ENCODE peak calls at places on chromosomes 16 and 17, in nine cellular contexts. H is mammary epithelial cell; M is GM06990; W is upper lobe of right lung; X is prostate gland; V is CD8-positive, alpha-beta T cell; U is psoas muscle; Q is ovary; G is endodermal cell. D is an unnamed sample.
A peak's percentile ranks its signal among the peaks of the same experiment; 100 is the strongest.

GRCh38 chr16:17784073-17784472 is 313.3 kb upstream of the XYLT1 start:
- DNase-seq in H (peak; percentile 34), M (no peak), W (no peak), X (no peak), V (no peak), U (no peak), Q (no peak), G (peak; percentile 70), D (no peak)

GRCh38 chr17:13462161-13462560 is 139.6 kb downstream of the HS3ST3A1 start:
- DNase-seq in H (no peak), M (no peak), W (no peak), X (no peak), V (no peak), U (no peak), Q (no peak), G (no peak), D (no peak)

GRCh38 chr16:57591086-57591869 is 37.2 kb upstream of the ADGRG1 start:
- DNase-seq in H (peak; percentile 90), M (no peak), W (peak; percentile 83), X (peak; percentile 59), V (peak; percentile 51), U (peak; percentile 71), Q (no peak), G (peak; percentile 96), D (peak; percentile 78)

GRCh38 chr16:85363881-85364280 is 249.2 kb upstream of the GSE1 start:
- DNase-seq in H (no peak), M (no peak), W (no peak), X (no peak), V (no peak), U (no peak), Q (no peak), G (no peak), D (no peak)

GRCh38 chr17:50904522-50905459 is 38.6 kb upstream of the TOB1 start:
- DNase-seq in H (no peak), M (no peak), W (peak; percentile 71), X (peak; percentile 91), V (no peak), U (peak; percentile 68), Q (peak; percentile 62), G (peak; percentile 79), D (peak; percentile 88)

GRCh38 chr17:68197997-68198930 is 49.6 kb upstream of the AMZ2 start:
- DNase-seq in H (no peak), M (no peak), W (peak; percentile 64), X (no peak), V (no peak), U (no peak), Q (no peak), G (peak; percentile 86), D (peak; percentile 31)

GRCh38 chr16:47229053-47229640 is 85.4 kb upstream of the NETO2 start:
- DNase-seq in H (no peak), M (no peak), W (no peak), X (no peak), V (no peak), U (no peak), Q (no peak), G (no peak), D (no peak)

GRCh38 chr17:62562656-62563055 is 64.8 kb upstream of the MRC2 start:
- DNase-seq in H (peak; percentile 54), M (no peak), W (no peak), X (no peak), V (no peak), U (no peak), Q (no peak), G (no peak), D (no peak)

DNA sequence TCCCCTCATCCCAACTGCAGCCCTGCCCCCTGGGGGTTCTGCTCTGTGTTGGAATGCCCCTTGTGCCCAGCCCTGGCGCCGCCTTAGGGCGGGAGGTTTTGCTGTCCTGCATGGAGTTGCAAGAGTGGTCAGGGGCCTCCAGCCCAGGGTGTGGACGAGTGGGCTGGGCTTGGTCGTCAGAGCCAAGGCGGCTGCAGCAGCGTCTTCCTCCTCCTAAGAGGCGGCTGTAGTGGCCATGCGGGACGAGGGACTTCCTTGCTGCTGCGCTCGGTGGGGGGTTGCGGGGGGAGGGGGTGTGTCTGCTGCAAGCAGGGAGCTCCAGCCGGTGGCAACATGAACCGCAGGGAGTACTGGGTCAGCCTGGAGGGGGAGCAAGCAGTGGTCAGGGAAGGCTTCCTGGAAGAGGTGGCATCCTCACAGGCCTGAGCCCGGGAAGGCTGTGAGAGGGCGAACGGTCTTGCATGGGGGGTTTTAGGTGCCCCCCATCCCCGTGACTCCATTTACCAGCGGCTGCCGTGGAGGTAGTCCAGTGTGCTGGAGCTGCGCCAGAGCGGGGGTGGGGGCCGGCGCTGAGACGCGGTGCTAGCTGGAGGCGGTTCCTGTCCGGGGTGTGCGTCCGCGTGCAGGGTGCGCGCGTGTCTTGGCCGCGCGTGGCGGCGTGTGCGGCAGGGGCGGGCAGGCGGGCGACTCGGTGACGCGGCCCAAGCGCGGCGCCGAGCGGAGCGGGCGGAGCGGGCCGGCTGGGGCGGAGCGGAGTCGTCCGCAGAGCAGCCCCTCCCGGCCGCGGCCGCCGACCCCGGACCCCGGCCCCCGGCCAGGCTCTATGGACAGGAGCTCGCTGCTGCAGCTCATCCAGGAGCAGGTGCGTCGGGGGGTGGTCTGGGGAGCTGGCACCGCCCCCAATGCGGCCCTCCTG is at the start of gene RHBDL1:
- DNase-seq in H (no peak), M (no peak), W (no peak), X (no peak), V (no peak), U (no peak), Q (no peak), G (peak; percentile 89), D (peak; percentile 59)
- H3K4me3 ChIP-seq in H (no peak within 1 kb of the TSS), M (no peak within 1 kb of the TSS), W (peak within 1 kb of the TSS; percentile 28), X (peak within 1 kb of the TSS; percentile 18), V (no peak within 1 kb of the TSS), U (peak within 1 kb of the TSS; percentile 46), Q (peak within 1 kb of the TSS; percentile 18), G (no peak within 1 kb of the TSS), D (no peak within 1 kb of the TSS)

GRCh38 chr17:74780443-74781238 is 4.5 kb upstream of the NAT9 start:
- DNase-seq in H (no peak), M (no peak), W (no peak), X (no peak), V (no peak), U (no peak), Q (no peak), G (peak; percentile 85), D (no peak)

GRCh38 chr17:74782571-74782970 is 6.4 kb upstream of the NAT9 start:
- DNase-seq in H (no peak), M (no peak), W (no peak), X (no peak), V (no peak), U (no peak), Q (no peak), G (no peak), D (no peak)

GRCh38 chr17:74778960-74779359 is 2.8 kb upstream of the NAT9 start:
- DNase-seq in H (no peak), M (no peak), W (no peak), X (no peak), V (no peak), U (no peak), Q (no peak), G (no peak), D (no peak)

GRCh38 chr17:74777884-74778490 is 1.8 kb upstream of the NAT9 start:
- DNase-seq in H (no peak), M (no peak), W (no peak), X (no peak), V (no peak), U (no peak), Q (no peak), G (no peak), D (no peak)

GRCh38 chr17:74779948-74780400 is 3.8 kb upstream of the NAT9 start:
- DNase-seq in H (no peak), M (peak; percentile 82), W (peak; percentile 83), X (no peak), V (peak; percentile 60), U (peak; percentile 73), Q (no peak), G (no peak), D (no peak)
- TF ChIP-seq CTCF in H (no peak), M (no peak), W (no peak), X (no peak), V (no peak), U (no peak), Q (no peak), G (no peak), D (no peak)

GRCh38 chr17:7404737-7405412 is 978 bp upstream of the TMEM256 start:
- DNase-seq in H (no peak), M (no peak), W (peak; percentile 82), X (no peak), V (no peak), U (peak; percentile 84), Q (no peak), G (peak; percentile 90), D (peak; percentile 42)

GRCh38 chr17:7405882-7406825 is 1.5 kb upstream of the NLGN2 start:
- DNase-seq in H (no peak), M (no peak), W (no peak), X (no peak), V (no peak), U (no peak), Q (no peak), G (peak; percentile 77), D (no peak)

GRCh38 chr17:7407033-7407432 is 612 bp upstream of the NLGN2 start:
- DNase-seq in H (no peak), M (no peak), W (no peak), X (no peak), V (no peak), U (no peak), Q (no peak), G (no peak), D (no peak)

GRCh38 chr17:7403902-7404736 is at the start of gene TMEM256:
- DNase-seq in H (peak; percentile 99), M (peak; percentile 91), W (peak; percentile 98), X (peak; percentile 99), V (peak; percentile 94), U (peak; percentile 99), Q (peak; percentile 99), G (peak; percentile 100), D (peak; percentile 99)

DNA sequence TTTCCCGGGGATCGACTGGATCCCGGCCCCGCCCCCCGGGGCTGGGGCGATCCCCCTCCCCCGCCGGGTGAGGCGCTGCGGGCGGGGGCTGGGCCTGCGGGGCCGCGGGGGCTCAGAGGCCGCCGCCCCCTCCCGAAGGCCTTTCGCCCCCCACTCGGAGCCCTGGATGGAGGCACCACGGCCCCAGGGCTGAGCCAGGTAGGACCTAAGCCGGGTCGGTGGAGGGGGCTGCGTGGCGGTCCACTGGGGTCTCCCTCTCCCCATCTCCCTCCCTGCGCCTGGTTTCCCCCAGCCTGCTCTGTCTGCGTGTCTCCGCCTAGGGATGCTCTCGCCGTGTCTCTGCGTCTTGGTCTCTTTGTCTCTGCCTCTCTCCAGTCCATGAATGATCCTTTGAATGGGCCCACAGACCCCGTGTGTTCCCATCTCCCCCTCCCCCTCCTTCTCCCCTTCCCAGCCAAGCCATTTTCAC is 1.6 kb upstream of the TMEM256 start:
- DNase-seq in H (no peak), M (no peak), W (no peak), X (no peak), V (no peak), U (no peak), Q (peak; percentile 46), G (peak; percentile 84), D (no peak)
- H3K27me3 ChIP-seq in H (no peaks in the 10 kb centered on the region), M (no peaks in the 10 kb centered on the region), W (no peaks in the 10 kb centered on the region), X (no peaks in the 10 kb centered on the region), V (no peaks in the 10 kb centered on the region), U (no peaks in the 10 kb centered on the region), Q (no peaks in the 10 kb centered on the region), G (no peaks in the 10 kb centered on the region), D (no peaks in the 10 kb centered on the region)

GRCh38 chr16:14472357-14472756 is 157.7 kb downstream of the PARN start:
- DNase-seq in H (no peak), M (no peak), W (no peak), X (no peak), V (no peak), U (no peak), Q (no peak), G (no peak), D (no peak)

GRCh38 chr16:14470788-14471187 is 159.3 kb downstream of the PARN start:
- DNase-seq in H (no peak), M (no peak), W (no peak), X (no peak), V (no peak), U (no peak), Q (no peak), G (no peak), D (no peak)

GRCh38 chr16:14476183-14476582 is 153.9 kb downstream of the PARN start:
- DNase-seq in H (no peak), M (no peak), W (no peak), X (no peak), V (no peak), U (no peak), Q (no peak), G (no peak), D (no peak)

GRCh38 chr16:14473488-14473887 is 156.6 kb downstream of the PARN start:
- DNase-seq in H (no peak), M (no peak), W (no peak), X (no peak), V (no peak), U (no peak), Q (no peak), G (no peak), D (no peak)

DNA sequence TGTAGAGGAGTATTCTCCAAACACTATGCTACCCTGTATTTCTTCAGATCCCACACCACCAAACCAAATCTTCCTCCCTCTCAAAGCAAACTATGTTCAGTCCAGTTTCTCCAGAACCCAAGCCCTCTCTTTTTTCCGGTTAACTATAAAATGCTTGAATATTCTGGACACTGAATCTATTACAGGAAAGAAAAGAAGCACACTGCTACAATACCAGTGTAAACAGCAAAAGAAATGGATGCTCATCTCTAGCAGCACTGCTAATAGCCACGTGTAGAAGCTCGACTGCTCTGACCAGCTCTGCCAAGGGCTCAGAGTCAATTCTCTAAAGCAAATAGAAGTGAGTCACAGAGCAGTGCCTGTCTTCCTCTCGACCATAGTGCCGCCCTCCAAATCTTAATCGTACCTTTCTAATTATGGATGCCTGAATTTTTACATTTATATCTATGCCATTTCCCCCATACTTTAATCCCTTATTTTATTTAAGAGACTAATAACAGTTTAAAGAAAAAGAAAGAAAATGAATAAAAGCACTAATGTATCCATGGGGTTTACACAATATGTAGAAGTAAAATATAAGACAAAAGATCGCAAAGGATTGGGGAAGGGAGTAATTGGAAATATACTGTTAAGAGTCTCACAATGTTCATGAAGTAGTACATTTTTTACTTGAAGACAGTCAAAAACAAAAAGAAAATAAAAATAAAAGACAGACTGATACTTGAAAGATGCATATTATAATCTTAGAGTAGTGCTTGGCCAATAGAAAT is 154.5 kb downstream of the PARN start:
- DNase-seq in H (no peak), M (no peak), W (no peak), X (peak; percentile 61), V (no peak), U (no peak), Q (no peak), G (no peak), D (peak; percentile 72)
- H3K4me3 ChIP-seq in H (no peak overlapping the region), M (no peak overlapping the region), W (no peak overlapping the region), X (no peak overlapping the region), V (no peak overlapping the region), U (no peak overlapping the region), Q (no peak overlapping the region), G (no peak overlapping the region), D (no peak overlapping the region)